ENCODE peak calls at places on chromosome 14, in ten cellular contexts. E is astrocyte of the spinal cord; Z is T-helper 1 cell; A is hepatic stellate cell; Q is cardiac muscle cell; T is effector memory CD4-positive, alpha-beta T cell; P is MCF 10A; D is foreskin keratinocyte; O is dermis microvascular lymphatic vessel endothelial cell; F is omental fat pad. B is an unnamed sample.

GRCh38 chr14:21267431-21267845 is 1.8 kb downstream of the HNRNPC start:
- DNase-seq in A (no peak), E (no peak), D (no peak), Q (peak; percentile 30), P (no peak), T (no peak), O (no peak), F (no peak), Z (no peak), B (no peak)

GRCh38 chr14:23481362-23481970 is 12.0 kb downstream of the NGDN start:
- DNase-seq in F (no peak), P (peak; percentile 42), A (no peak), Z (no peak), Q (peak; percentile 43), T (no peak), E (peak; percentile 20), D (no peak), O (peak; percentile 35), B (no peak)

GRCh38 chr14:55136241-55136640 is 7.2 kb downstream of the LGALS3 start:
- DNase-seq in P (no peak), Q (peak; percentile 47), F (no peak), A (peak; percentile 50), E (peak; percentile 68), T (no peak), Z (no peak), D (peak; percentile 48), O (peak; percentile 24), B (no peak)

GRCh38 chr14:72559227-72559626 is 334.7 kb downstream of the DPF3 start:
- DNase-seq in O (peak; percentile 55), E (peak; percentile 69), F (no peak), P (peak; percentile 78), T (no peak), A (no peak), Q (no peak), Z (no peak), D (peak; percentile 88), B (no peak)

GRCh38 chr14:80164991-80165390 is 46.3 kb downstream of the DIO2 start:
- DNase-seq in A (peak; percentile 2), Z (no peak), T (no peak), E (peak; percentile 63), P (no peak), F (no peak), Q (no peak), D (peak; percentile 73), O (no peak), B (no peak)

GRCh38 chr14:90429764-90430163 is 32.9 kb downstream of the CALM1 start:
- DNase-seq in T (no peak), E (no peak), F (no peak), D (no peak), Z (no peak), O (peak; percentile 74), P (no peak), Q (no peak), A (no peak), B (no peak)

GRCh38 chr14:96629082-96629481 is 126.9 kb downstream of the PAPOLA start:
- DNase-seq in A (no peak), T (no peak), Q (no peak), Z (no peak), E (no peak), F (peak; percentile 8), D (no peak), P (no peak), O (no peak), B (peak; percentile 18)

GRCh38 chr14:54310852-54311230 is 86.0 kb upstream of the CDKN3 start:
- DNase-seq in F (no peak), O (no peak), D (no peak), A (no peak), Q (no peak), T (no peak), Z (no peak), P (no peak), E (no peak), B (no peak)

GRCh38 chr14:80764496-80764895 is 177.0 kb downstream of the CEP128 start:
- DNase-seq in Q (no peak), D (no peak), A (no peak), E (peak; percentile 20), Z (no peak), T (no peak), P (peak; percentile 1), F (no peak), O (no peak), B (no peak)

GRCh38 chr14:32078030-32078793 is 1.1 kb downstream of the ARHGAP5 start:
- DNase-seq in E (peak; percentile 50), D (peak; percentile 47), A (no peak), F (no peak), P (peak; percentile 56), T (no peak), Q (peak; percentile 57), O (peak; percentile 54), Z (no peak), B (no peak)

GRCh38 chr14:58772814-58773620 is 135.3 kb downstream of the DACT1 start:
- DNase-seq in T (no peak), A (no peak), Z (no peak), D (no peak), F (no peak), O (no peak), P (no peak), Q (no peak), E (peak; percentile 52), B (no peak)

GRCh38 chr14:105364100-105364708 is 34.1 kb upstream of the TEX22 start:
- DNase-seq in D (peak; percentile 54), E (no peak), Z (no peak), O (no peak), A (peak; percentile 93), Q (peak; percentile 61), P (no peak), F (no peak), T (peak; percentile 5), B (peak; percentile 70)

GRCh38 chr14:61438860-61439765 is 117.7 kb downstream of the PRKCH start:
- DNase-seq in E (peak; percentile 80), A (peak; percentile 14), D (peak; percentile 60), O (peak; percentile 89), F (no peak), Z (no peak), P (peak; percentile 92), T (no peak), Q (peak; percentile 57), B (no peak)

GRCh38 chr14:91649930-91650329 is 82.0 kb downstream of the CATSPERB start:
- DNase-seq in O (peak; percentile 55), T (no peak), Q (peak; percentile 52), Z (no peak), A (peak; percentile 32), D (peak; percentile 35), P (peak; percentile 57), E (peak; percentile 16), F (no peak), B (no peak)

GRCh38 chr14:100025111-100025510 is 40.1 kb upstream of the EVL start:
- DNase-seq in Z (no peak), A (peak; percentile 23), D (no peak), E (no peak), F (no peak), P (peak; percentile 65), Q (peak; percentile 47), T (no peak), O (peak; percentile 21), B (no peak)

GRCh38 chr14:72824051-72824450 is 69.8 kb downstream of the DPF3 start:
- DNase-seq in E (no peak), Q (no peak), D (no peak), F (no peak), T (no peak), A (no peak), Z (no peak), O (no peak), P (no peak), B (no peak)

GRCh38 chr14:99568567-99569560 is 35.1 kb downstream of the CCDC85C start:
- DNase-seq in Q (peak; percentile 75), O (peak; percentile 28), A (peak; percentile 38), P (peak; percentile 58), D (peak; percentile 20), T (no peak), E (peak; percentile 54), Z (no peak), F (no peak), B (no peak)